ENCODE peak calls at places on chromosomes 6 and 20, in four cellular contexts. V is stimulated activated CD4-positive, alpha-beta T cell treated with anti-CD3 and anti-CD28 coated beads, Interleukin-1b, Interleukin-23, amount 100 ng/mL, for 24 hours; Y is activated CD8-positive, alpha-beta memory T cell treated with anti-CD3 and anti-CD28 coated beads for 1 hour; W is effector CD4-positive, alpha-beta T cell. U is an unnamed sample.

GRCh38 chr6:16725145-16725864 is 36.0 kb downstream of the ATXN1 start:
- DNase-seq in V (no peak), Y (no peak), W (no peak), U (no peak)

GRCh38 chr20:7627734-7628663 is 312.3 kb downstream of the HAO1 start:
- DNase-seq in V (no peak), Y (no peak), W (no peak), U (no peak)

GRCh38 chr6:43724914-43725642 is 37.5 kb upstream of the MRPS18A start:
- DNase-seq in V (peak; percentile 74), Y (peak; percentile 27), W (peak; percentile 15), U (peak; percentile 59)

GRCh38 chr6:137976430-137976829 is 109.4 kb downstream of the TNFAIP3 start:
- DNase-seq in V (no peak), Y (no peak), W (no peak), U (no peak)

GRCh38 chr20:11207749-11208502 is 534.1 kb upstream of the JAG1 start:
- DNase-seq in V (no peak), Y (no peak), W (no peak), U (no peak)

GRCh38 chr6:127173541-127173940 is 55.1 kb downstream of the RSPO3 start:
- DNase-seq in V (no peak), Y (no peak), W (no peak), U (no peak)

GRCh38 chr6:2412731-2413130 is 167.3 kb upstream of the GMDS start:
- DNase-seq in V (no peak), Y (no peak), W (no peak), U (no peak)

GRCh38 chr6:25175216-25175615 is 104.0 kb upstream of the CARMIL1 start:
- DNase-seq in V (no peak), Y (no peak), W (no peak), U (no peak)

GRCh38 chr6:169251822-169252804 is 1.5 kb downstream of the THBS2 start:
- DNase-seq in V (no peak), Y (no peak), W (no peak), U (no peak)

GRCh38 chr20:46311039-46311650 is 2.8 kb upstream of the CDH22 start:
- DNase-seq in V (no peak), Y (no peak), W (no peak), U (no peak)

GRCh38 chr6:110895907-110896608 is 21.5 kb downstream of the AMD1 start:
- DNase-seq in V (no peak), Y (no peak), W (no peak), U (no peak)

GRCh38 chr20:58389324-58389967 is 417 bp downstream of the VAPB start:
- DNase-seq in V (no peak), Y (no peak), W (no peak), U (no peak)

GRCh38 chr6:111685058-111685457 is 79.4 kb upstream of the TRAF3IP2 start:
- DNase-seq in V (no peak), Y (no peak), W (no peak), U (no peak)

GRCh38 chr6:170024940-170025339 is 265.9 kb downstream of the DLL1 start:
- DNase-seq in V (no peak), Y (no peak), W (no peak), U (no peak)

GRCh38 chr6:19613678-19614077 is 223.5 kb upstream of the ID4 start:
- DNase-seq in V (no peak), Y (no peak), W (no peak), U (no peak)

GRCh38 chr6:144036064-144036873 is 28.2 kb upstream of the PLAGL1 start:
- DNase-seq in V (no peak), Y (no peak), W (no peak), U (no peak)

GRCh38 chr6:48389146-48390043 is 278.4 kb upstream of the PTCHD4 start:
- DNase-seq in V (no peak), Y (no peak), W (no peak), U (no peak)

U was measured in naive thymus-derived CD4-positive, alpha-beta T cell.